ENCODE peak calls at places on chromosome 22, in four cellular contexts. One of them, this sample, is unnamed.

GRCh38 chr22:48265000-48265625 is 1502.7 kb downstream of the TBC1D22A start:
- DNase-seq in GM12878: no peak
- DNase-seq in K562: no peak
- DNase-seq in H1: no peak
- DNase-seq in this sample: no peak

GRCh38 chr22:48755332-48755949 is 1072.2 kb downstream of the BRD1 start:
- DNase-seq in H1: no peak
- DNase-seq in GM12878: no peak
- DNase-seq in K562: no peak
- DNase-seq in this sample: no peak

GRCh38 chr22:30948930-30949342 is 19.6 kb downstream of the MORC2 start:
- DNase-seq in GM12878: no peak
- DNase-seq in H1: no peak
- DNase-seq in K562: no peak
- DNase-seq in this sample: no peak

GRCh38 chr22:43008509-43008908 is 6.4 kb downstream of the PACSIN2 start:
- DNase-seq in K562: no peak
- DNase-seq in GM12878: no peak
- DNase-seq in H1: no peak
- DNase-seq in this sample: no peak

GRCh38 chr22:24426859-24427499 is 420 bp upstream of the ADORA2A start:
- DNase-seq in GM12878: no peak
- DNase-seq in K562: no peak
- DNase-seq in H1: no peak
- DNase-seq in this sample: no peak

GRCh38 chr22:25102722-25103121 is 96.9 kb upstream of the CRYBB3 start:
- DNase-seq in H1: no peak
- DNase-seq in K562: no peak
- DNase-seq in GM12878: no peak
- DNase-seq in this sample: no peak

GRCh38 chr22:33006955-33007318 is 51.2 kb downstream of the SYN3 start:
- DNase-seq in H1: no peak
- DNase-seq in K562: no peak
- DNase-seq in GM12878: no peak
- DNase-seq in this sample: no peak

GRCh38 chr22:24977370-24978230 is 25.1 kb downstream of the KIAA1671 start:
- DNase-seq in K562: no peak
- DNase-seq in H1: peak; percentile 57
- DNase-seq in GM12878: no peak
- DNase-seq in this sample: no peak

GRCh38 chr22:42716221-42716620 is 4.4 kb downstream of the A4GALT start:
- DNase-seq in H1: no peak
- DNase-seq in K562: no peak
- DNase-seq in GM12878: peak; percentile 87
- DNase-seq in this sample: no peak

GRCh38 chr22:38762607-38763006 is 6.8 kb upstream of the SUN2 start:
- DNase-seq in GM12878: no peak
- DNase-seq in K562: no peak
- DNase-seq in H1: no peak
- DNase-seq in this sample: no peak

GRCh38 chr22:25030636-25031035 is 78.1 kb downstream of the KIAA1671 start:
- DNase-seq in K562: no peak
- DNase-seq in GM12878: no peak
- DNase-seq in H1: no peak
- DNase-seq in this sample: no peak

GRCh38 chr22:34111210-34111824 is 191.0 kb upstream of the LARGE1 start:
- DNase-seq in H1: peak; percentile 59
- DNase-seq in K562: peak; percentile 11
- DNase-seq in GM12878: no peak
- DNase-seq in this sample: no peak

GRCh38 chr22:33600113-33600512 is 320.2 kb downstream of the LARGE1 start:
- DNase-seq in K562: no peak
- DNase-seq in H1: no peak
- DNase-seq in GM12878: no peak
- DNase-seq in this sample: no peak

GRCh38 chr22:48138427-48138826 is 1376.0 kb downstream of the TBC1D22A start:
- DNase-seq in GM12878: no peak
- DNase-seq in K562: no peak
- DNase-seq in H1: no peak
- DNase-seq in this sample: no peak

GRCh38 chr22:39290724-39291161 is 28.7 kb downstream of the RPL3 start:
- DNase-seq in H1: no peak
- DNase-seq in K562: no peak
- DNase-seq in GM12878: no peak
- DNase-seq in this sample: no peak

GRCh38 chr22:43570531-43571144 is 158.8 kb downstream of the MPPED1 start:
- DNase-seq in H1: no peak
- DNase-seq in GM12878: no peak
- DNase-seq in K562: no peak
- DNase-seq in this sample: no peak

GRCh38 chr22:46902436-46902835 is 140.0 kb downstream of the TBC1D22A start:
- DNase-seq in GM12878: no peak
- DNase-seq in H1: no peak
- DNase-seq in K562: no peak
- DNase-seq in this sample: no peak

GRCh38 chr22:38566726-38567504 is 3.1 kb downstream of the DMC1 start:
- DNase-seq in H1: peak; percentile 23
- DNase-seq in K562: no peak
- DNase-seq in GM12878: no peak
- DNase-seq in this sample: no peak

GRCh38 chr22:46391486-46392136 is 56.1 kb downstream of the TRMU start:
- DNase-seq in GM12878: no peak
- DNase-seq in H1: no peak
- DNase-seq in K562: no peak
- DNase-seq in this sample: no peak

GRCh38 chr22:24355574-24355973 is 71.8 kb upstream of the ADORA2A start:
- DNase-seq in K562: no peak
- DNase-seq in H1: no peak
- DNase-seq in GM12878: no peak
- DNase-seq in this sample: no peak

GRCh38 chr22:48687606-48688005 is 1140.1 kb downstream of the BRD1 start:
- DNase-seq in K562: no peak
- DNase-seq in GM12878: no peak
- DNase-seq in H1: no peak
- DNase-seq in this sample: no peak

GRCh38 chr22:42780070-42780540 is 59.4 kb upstream of the A4GALT start:
- DNase-seq in GM12878: peak; percentile 59
- DNase-seq in H1: no peak
- DNase-seq in K562: peak; percentile 54
- DNase-seq in this sample: peak; percentile 95

GRCh38 chr22:47369020-47369419 is 606.6 kb downstream of the TBC1D22A start:
- DNase-seq in GM12878: no peak
- DNase-seq in K562: no peak
- DNase-seq in H1: no peak
- DNase-seq in this sample: no peak

GRCh38 chr22:34801221-34801620 is 264.7 kb upstream of the ISX start:
- DNase-seq in K562: no peak
- DNase-seq in H1: no peak
- DNase-seq in GM12878: no peak
- DNase-seq in this sample: no peak

GRCh38 chr22:23915230-23915754 is 21.1 kb downstream of the MIF start:
- DNase-seq in GM12878: no peak
- DNase-seq in H1: no peak
- DNase-seq in K562: no peak
- DNase-seq in this sample: no peak

GRCh38 chr22:47013861-47014635 is 251.6 kb downstream of the TBC1D22A start:
- DNase-seq in GM12878: no peak
- DNase-seq in K562: no peak
- DNase-seq in H1: no peak
- DNase-seq in this sample: no peak

GRCh38 chr22:39220897-39221850 is 23.6 kb downstream of the PDGFB start:
- DNase-seq in GM12878: no peak
- DNase-seq in K562: no peak
- DNase-seq in H1: no peak
- DNase-seq in this sample: no peak

DNA sequence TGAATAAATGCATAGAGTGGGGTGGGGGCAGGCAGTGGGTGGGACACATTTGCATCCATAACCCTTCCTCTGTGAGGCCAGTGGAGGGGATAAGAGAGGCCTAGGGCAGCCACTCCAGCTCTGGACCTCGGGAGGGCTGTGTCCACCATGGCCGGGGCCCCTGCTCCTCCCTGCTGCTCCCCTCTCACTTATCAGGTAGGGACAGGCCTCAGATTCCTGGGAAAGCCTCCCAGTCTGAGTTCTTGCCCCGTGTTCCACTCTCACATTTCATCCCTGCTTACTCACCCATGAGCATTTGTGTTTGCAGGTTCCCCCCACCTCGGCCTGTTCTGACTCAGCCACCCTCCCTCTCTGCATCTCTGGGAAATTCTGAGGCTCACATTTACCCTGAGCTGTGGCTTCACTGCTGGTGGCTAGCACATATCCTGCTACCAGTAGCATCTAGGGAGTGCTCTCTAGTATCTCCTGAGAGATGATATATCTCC is 128.7 kb upstream of the TOP3B start:
- DNase-seq in H1: no peak
- DNase-seq in GM12878: peak; percentile 86
- DNase-seq in K562: peak; percentile 95
- DNase-seq in this sample: no peak
- TF ChIP-seq EGR1 in H1: no peak
- TF ChIP-seq EGR1 in GM12878: no peak
- TF ChIP-seq EGR1 in K562: no peak
- TF ChIP-seq EGR1 in this sample: no peak

DNA sequence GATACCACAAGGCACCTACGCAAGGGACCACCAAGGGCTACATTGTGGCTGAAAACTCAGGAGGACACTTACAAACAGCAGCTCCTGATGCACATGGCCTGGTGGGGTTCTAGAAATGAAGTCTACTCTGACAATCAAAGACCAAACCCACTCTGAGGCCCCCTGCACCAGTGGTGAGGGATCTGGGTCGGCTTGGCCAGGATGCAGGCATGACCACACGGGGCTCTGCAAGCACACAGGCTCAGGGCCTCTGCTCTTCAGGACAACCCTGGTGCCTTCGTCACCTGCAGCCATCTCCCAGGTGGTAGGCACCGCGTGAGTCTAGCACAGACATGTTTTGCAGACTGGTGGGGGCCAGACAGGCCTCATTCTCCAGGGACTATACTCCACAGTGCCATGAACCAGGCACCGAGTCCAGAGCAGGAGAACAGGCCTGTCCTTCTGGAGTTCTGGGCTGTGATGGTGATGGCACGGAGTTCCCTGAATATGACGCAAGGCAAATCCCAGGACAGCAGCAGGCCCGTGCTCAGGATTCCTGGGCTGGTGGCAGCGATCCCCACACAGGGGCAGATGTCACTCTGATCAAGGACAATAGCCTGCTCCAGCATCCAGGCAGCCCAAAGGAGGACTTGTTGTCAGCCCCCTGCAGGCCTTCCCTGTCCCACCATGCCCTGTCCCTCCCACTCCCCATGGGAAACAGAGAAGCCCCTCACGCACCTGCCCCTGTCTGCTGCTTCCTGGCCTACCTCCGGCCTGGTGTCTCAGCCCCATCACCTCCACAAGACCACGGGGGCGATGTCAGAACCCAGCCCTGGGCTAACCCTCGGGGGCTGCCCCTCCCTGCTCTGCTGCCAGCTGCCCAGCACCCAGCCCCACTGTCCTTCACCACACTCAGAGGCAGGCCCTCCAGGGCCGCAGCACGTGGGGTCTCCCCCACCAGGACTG is 36.1 kb downstream of the GNB1L start:
- DNase-seq in H1: peak; percentile 41
- DNase-seq in K562: no peak
- DNase-seq in GM12878: no peak
- DNase-seq in this sample: no peak
- TF ChIP-seq YY1 in H1: no peak
- TF ChIP-seq YY1 in K562: no peak
- TF ChIP-seq YY1 in GM12878: no peak
- TF ChIP-seq YY1 in this sample: no peak

GRCh38 chr22:17496843-17497242 is 66.5 kb upstream of the SLC25A18 start:
- DNase-seq in GM12878: no peak
- DNase-seq in K562: no peak
- DNase-seq in H1: no peak
- DNase-seq in this sample: no peak

DNA sequence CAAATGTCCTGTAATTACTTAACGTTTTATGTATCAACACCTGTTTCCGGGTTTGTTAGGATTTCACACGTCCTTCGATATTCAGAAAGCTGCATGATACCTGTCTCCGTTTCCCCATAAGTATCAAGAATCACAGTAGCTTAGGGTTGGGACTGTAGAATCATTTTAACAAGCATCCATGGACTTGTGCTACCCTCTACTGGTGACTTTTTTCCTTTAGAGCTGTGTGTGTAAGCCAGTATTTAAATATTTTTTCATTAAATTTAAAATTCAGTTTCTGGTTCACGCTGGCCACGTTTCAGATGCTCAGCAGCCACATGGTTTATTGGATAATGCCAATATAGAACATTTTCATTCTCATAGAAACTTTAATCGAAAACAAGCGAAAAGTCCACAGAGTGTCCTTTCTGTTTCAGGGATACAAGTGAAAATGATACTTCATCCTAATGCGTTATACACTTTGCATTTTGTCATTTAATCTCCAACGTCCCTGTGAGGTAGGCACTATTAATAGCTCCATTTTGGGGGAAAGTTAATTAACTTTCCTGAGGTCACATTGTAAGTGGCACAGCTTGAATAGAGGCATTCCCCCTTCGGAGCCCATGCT is 61.5 kb upstream of the SLC25A18 start:
- DNase-seq in H1: no peak
- DNase-seq in GM12878: peak; percentile 57
- DNase-seq in K562: peak; percentile 57
- DNase-seq in this sample: peak; percentile 69
- TF ChIP-seq EGR1 in H1: no peak
- TF ChIP-seq EGR1 in GM12878: no peak
- TF ChIP-seq EGR1 in K562: no peak
- TF ChIP-seq EGR1 in this sample: no peak

GRCh38 chr22:44846726-44847275 is 94.4 kb downstream of the ARHGAP8 start:
- DNase-seq in K562: no peak
- DNase-seq in GM12878: no peak
- DNase-seq in H1: no peak
- DNase-seq in this sample: no peak

GRCh38 chr22:44848791-44849410 is 96.5 kb downstream of the ARHGAP8 start:
- DNase-seq in H1: no peak
- DNase-seq in K562: no peak
- DNase-seq in GM12878: no peak
- DNase-seq in this sample: no peak

GRCh38 chr22:44847380-44847779 is 95.0 kb downstream of the ARHGAP8 start:
- DNase-seq in K562: no peak
- DNase-seq in H1: no peak
- DNase-seq in GM12878: no peak
- DNase-seq in this sample: no peak

GRCh38 chr22:44847892-44848291 is 95.5 kb downstream of the ARHGAP8 start:
- DNase-seq in K562: no peak
- DNase-seq in H1: no peak
- DNase-seq in GM12878: no peak
- DNase-seq in this sample: no peak

DNA sequence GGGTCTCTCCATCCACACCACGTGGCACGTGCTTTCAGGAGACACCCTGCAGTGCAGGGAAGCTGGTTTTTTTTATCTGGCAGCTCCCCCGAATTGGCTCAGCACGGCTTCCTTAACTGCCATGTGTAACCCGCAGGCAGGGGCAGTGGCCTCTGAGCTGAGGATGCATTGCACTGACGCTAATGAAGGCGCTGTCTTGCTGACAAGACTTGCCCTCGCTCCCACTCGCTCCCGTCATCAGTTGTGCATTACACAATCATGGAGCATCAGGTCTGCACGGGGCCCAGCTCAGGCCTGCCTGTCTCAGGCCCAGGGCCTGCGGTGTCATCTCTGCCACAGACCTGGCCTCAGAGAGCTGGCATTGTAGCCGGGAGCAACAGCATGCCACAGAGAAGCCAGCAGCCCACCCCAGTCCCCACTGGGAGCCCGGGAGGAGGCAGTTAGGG is 95.9 kb downstream of the ARHGAP8 start:
- DNase-seq in H1: no peak
- DNase-seq in K562: no peak
- DNase-seq in GM12878: no peak
- DNase-seq in this sample: no peak
- TF ChIP-seq YY1 in H1: no peak
- TF ChIP-seq YY1 in K562: no peak
- TF ChIP-seq YY1 in GM12878: no peak
- TF ChIP-seq YY1 in this sample: no peak

This sample was measured in HCT116.